ENCODE peak calls at places on chromosomes 13 and 19, in five cellular contexts. P, M, O, L and W are unnamed samples.

GRCh38 chr13:114090476-114090875 is 41.9 kb downstream of the RASA3 start:
- DNase-seq in P (no peak), M (no peak), O (no peak), L (peak), W (no peak)

GRCh38 chr19:30662211-30662861 is 290.2 kb downstream of the ZNF536 start:
- DNase-seq in P (no peak), M (no peak), O (peak), L (no peak), W (no peak)

GRCh38 chr19:58439576-58440554 is at the start of gene ZNF132:
- DNase-seq in P (peak), M (no peak), O (peak), L (peak), W (peak)

GRCh38 chr13:87661471-87661870 is 9.7 kb upstream of the SLITRK5 start:
- DNase-seq in P (no peak), M (no peak), O (no peak), L (no peak), W (no peak)

GRCh38 chr13:91632071-91632470 is 233.7 kb downstream of the GPC5 start:
- DNase-seq in P (no peak), M (no peak), O (no peak), L (no peak), W (no peak)

GRCh38 chr19:16315825-16316505 is 8.7 kb upstream of the KLF2 start:
- DNase-seq in P (no peak), M (no peak), O (peak), L (no peak), W (no peak)

GRCh38 chr13:113628291-113629270 is 29.4 kb downstream of the ATP4B start:
- DNase-seq in P (no peak), M (no peak), O (no peak), L (peak), W (no peak)

GRCh38 chr13:40762849-40763248 is 8.1 kb downstream of the MRPS31 start:
- DNase-seq in P (no peak), M (no peak), O (peak), L (no peak), W (no peak)

GRCh38 chr19:45177817-45178261 is at the start of gene TRAPPC6A:
- DNase-seq in P (no peak), M (no peak), O (peak), L (no peak), W (peak)

GRCh38 chr19:51531349-51532315 is at the start of gene SIGLEC6:
- DNase-seq in P (no peak), M (no peak), O (no peak), L (peak), W (no peak)

GRCh38 chr19:41025871-41026270 is 34.8 kb downstream of the CYP2B6 start:
- DNase-seq in P (no peak), M (no peak), O (no peak), L (no peak), W (no peak)

GRCh38 chr13:92433963-92434362 is 792.6 kb upstream of the GPC6 start:
- DNase-seq in P (no peak), M (no peak), O (no peak), L (no peak), W (no peak)

GRCh38 chr13:32947886-32948285 is 68.3 kb upstream of the KL start:
- DNase-seq in P (no peak), M (peak), O (no peak), L (no peak), W (no peak)

GRCh38 chr13:33381906-33382305 is 96.4 kb upstream of the STARD13 start:
- DNase-seq in P (no peak), M (no peak), O (no peak), L (no peak), W (no peak)

GRCh38 chr13:99956473-99957349 is 14.9 kb downstream of the ZIC5 start:
- DNase-seq in P (no peak), M (no peak), O (peak), L (no peak), W (no peak)

GRCh38 chr13:97278395-97279078 is 56.4 kb downstream of the MBNL2 start:
- DNase-seq in P (no peak), M (no peak), O (peak), L (no peak), W (no peak)

GRCh38 chr19:38508507-38508906 is 75.0 kb downstream of the RYR1 start:
- DNase-seq in P (no peak), M (no peak), O (no peak), L (peak), W (no peak)

GRCh38 chr13:100209857-100210580 is 121.1 kb downstream of the PCCA start:
- DNase-seq in P (peak), M (no peak), O (peak), L (no peak), W (peak)